ENCODE peak calls at places on chromosomes 16 and 17, in four cellular contexts. X is fibroblast of lung, Q is H1, Z is neural progenitor cell. F is an unnamed sample.

GRCh38 chr17:51203838-51204237 is 37.6 kb downstream of the NME2 start:
- DNase-seq in Q (no peak), Z (no peak), X (no peak), F (no peak)

GRCh38 chr17:32936894-32937500 is 9.0 kb downstream of the TMEM98 start:
- DNase-seq in Z (peak; percentile 94), Q (peak; percentile 94), X (peak; percentile 75), F (peak; percentile 59)

GRCh38 chr17:47875011-47875471 is 21.0 kb upstream of the SP2 start:
- DNase-seq in Q (no peak), X (no peak), Z (no peak), F (no peak)

GRCh38 chr17:565506-565905 is 149.1 kb downstream of the VPS53 start:
- DNase-seq in X (no peak), Q (peak; percentile 50), Z (no peak), F (no peak)

GRCh38 chr17:47801176-47801765 is 20.3 kb downstream of the OSBPL7 start:
- DNase-seq in Z (no peak), X (no peak), Q (no peak), F (no peak)

GRCh38 chr17:77374170-77374936 is 233.6 kb downstream of the SEC14L1 start:
- DNase-seq in X (peak; percentile 93), Z (peak; percentile 96), Q (peak; percentile 82), F (no peak)

GRCh38 chr17:1730345-1731193 is 6.1 kb downstream of the WDR81 start:
- DNase-seq in Z (no peak), Q (no peak), X (peak; percentile 94), F (peak; percentile 85)

GRCh38 chr16:85613609-85614337 is 651 bp downstream of the GSE1 start:
- DNase-seq in Q (peak; percentile 82), X (peak; percentile 14), Z (peak; percentile 93), F (no peak)

GRCh38 chr17:82943751-82944150 is 103.9 kb upstream of the ZNF750 start:
- DNase-seq in X (no peak), Z (no peak), Q (no peak), F (no peak)

GRCh38 chr17:56172517-56172982 is 19.3 kb downstream of the ANKFN1 start:
- DNase-seq in Z (peak; percentile 54), X (no peak), Q (no peak), F (no peak)

GRCh38 chr17:54947396-54947795 is 21.1 kb downstream of the COX11 start:
- DNase-seq in X (no peak), Z (no peak), Q (no peak), F (no peak)

GRCh38 chr17:59372138-59372751 is 40.8 kb downstream of the YPEL2 start:
- DNase-seq in Q (no peak), Z (no peak), X (peak; percentile 77), F (no peak)

GRCh38 chr17:73165616-73166404 is 1.0 kb downstream of the SSTR2 start:
- DNase-seq in X (peak; percentile 11), Q (peak; percentile 60), Z (peak; percentile 68), F (no peak)

GRCh38 chr16:68289621-68290329 is 21.0 kb downstream of the SLC7A6OS start:
- DNase-seq in Q (no peak), Z (no peak), X (no peak), F (no peak)

GRCh38 chr16:3183445-3184139 is 4.4 kb upstream of the OR1F1 start:
- DNase-seq in Q (no peak), Z (no peak), X (no peak), F (no peak)

GRCh38 chr16:3179651-3180050 is 8.4 kb upstream of the OR1F1 start:
- DNase-seq in Q (no peak), Z (no peak), X (no peak), F (no peak)

GRCh38 chr16:3182608-3183444 is 5.2 kb upstream of the OR1F1 start:
- DNase-seq in Q (peak; percentile 99), Z (peak; percentile 73), X (peak; percentile 44), F (peak; percentile 77)

GRCh38 chr16:3175157-3176153 is 12.5 kb upstream of the OR1F1 start:
- DNase-seq in Q (peak; percentile 96), Z (peak; percentile 53), X (no peak), F (peak; percentile 78)

DNA sequence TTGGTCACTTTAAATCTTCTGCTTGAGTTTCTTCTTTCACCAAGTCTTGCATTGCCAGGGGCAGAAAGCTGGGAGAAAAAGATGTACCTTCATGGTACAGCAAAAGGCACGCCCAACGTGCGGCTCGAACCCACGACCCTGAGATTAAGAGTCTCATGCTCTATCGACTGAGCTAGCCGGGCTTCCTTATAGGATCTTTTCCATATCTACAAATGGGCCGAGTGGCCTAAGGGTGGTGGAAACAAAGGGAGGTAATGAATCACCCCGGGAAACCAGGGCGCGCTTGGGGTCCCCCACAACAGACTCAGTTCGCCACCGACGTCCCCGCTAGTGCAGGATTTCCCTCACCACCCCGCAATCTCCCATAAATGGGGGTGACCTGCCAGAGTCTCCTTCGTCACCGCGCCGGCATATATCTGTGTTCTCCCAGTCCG is 7.5 kb upstream of the OR1F1 start:
- DNase-seq in Z (no peak), Q (peak; percentile 95), X (no peak), F (peak; percentile 40)
- H3K4me2 ChIP-seq in Z (peak overlapping the region; percentile 63), Q (peak overlapping the region; percentile 61), X (peak overlapping the region; percentile 13), F (no peak overlapping the region)

GRCh38 chr17:74641224-74641948 is 17.8 kb upstream of the CD300E start:
- DNase-seq in Q (no peak), X (no peak), Z (no peak), F (no peak)

GRCh38 chr17:74641949-74642298 is 18.4 kb upstream of the CD300E start:
- DNase-seq in Q (no peak), Z (no peak), X (no peak), F (no peak)

GRCh38 chr17:74643826-74644225 is 20.3 kb upstream of the CD300E start:
- DNase-seq in Z (no peak), X (no peak), Q (no peak), F (no peak)

GRCh38 chr17:74642995-74643394 is 19.5 kb upstream of the CD300E start:
- DNase-seq in Z (no peak), Q (no peak), X (no peak), F (no peak)

DNA sequence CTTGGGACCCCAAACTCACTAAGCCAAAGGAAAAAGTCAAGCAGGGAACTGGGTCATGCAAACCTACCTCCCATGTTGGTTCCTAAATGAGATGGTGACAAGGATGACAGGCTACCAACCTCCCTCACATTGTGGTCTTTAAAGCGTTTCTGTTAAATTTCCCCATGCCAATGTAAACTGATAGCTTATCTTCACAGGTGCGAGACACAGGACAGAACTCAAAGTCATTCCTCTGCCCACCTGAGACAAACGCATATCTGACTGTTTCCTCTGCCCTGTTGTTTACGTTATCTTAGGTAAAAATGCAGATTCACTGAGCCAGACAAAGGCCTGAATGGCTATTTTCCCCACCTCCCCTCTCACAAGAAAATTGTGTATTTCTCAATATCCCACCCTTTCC is 19.0 kb upstream of the CD300E start:
- DNase-seq in Q (no peak), Z (no peak), X (no peak), F (no peak)
- H3K9ac ChIP-seq in Q (no peak overlapping the region), Z (no peak overlapping the region), X (no peak overlapping the region), F (no peak overlapping the region)

GRCh38 chr16:81137754-81138153 is 41.6 kb upstream of the GCSH start:
- DNase-seq in Z (no peak), Q (no peak), X (no peak), F (no peak)
- H2AFZ ChIP-seq in Z (no peak overlapping the region), Q (no peak overlapping the region), X (no peak overlapping the region), F (no peak overlapping the region)

GRCh38 chr17:68449021-68449739 is 8.1 kb downstream of the WIPI1 start:
- DNase-seq in Z (no peak), Q (no peak), X (no peak), F (no peak)

GRCh38 chr17:68443974-68444464 is 13.3 kb downstream of the WIPI1 start:
- DNase-seq in X (no peak), Z (no peak), Q (no peak), F (no peak)

GRCh38 chr17:68446626-68447041 is 10.7 kb downstream of the WIPI1 start:
- DNase-seq in Z (no peak), X (no peak), Q (no peak), F (no peak)

GRCh38 chr17:68441064-68441770 is 16.1 kb downstream of the WIPI1 start:
- DNase-seq in Z (no peak), X (no peak), Q (no peak), F (no peak)

GRCh38 chr17:68445671-68446070 is 11.6 kb downstream of the WIPI1 start:
- DNase-seq in X (no peak), Q (no peak), Z (no peak), F (no peak)
- H3K4me2 ChIP-seq in X (no peak overlapping the region), Q (no peak overlapping the region), Z (no peak overlapping the region), F (no peak overlapping the region)

F was measured in mammary epithelial cell.